ENCODE peak calls at places on chromosomes 1 and 21, in four cellular contexts. One of them, this sample, is unnamed.

GRCh38 chr1:150688786-150689185 is 8.2 kb downstream of the GOLPH3L start:
- DNase-seq in left lung: no peak
- DNase-seq in fibroblast of lung: no peak
- DNase-seq in bronchial epithelial cell: no peak
- DNase-seq in this sample: no peak

GRCh38 chr21:38048241-38048640 is 132.0 kb upstream of the KCNJ6 start:
- DNase-seq in fibroblast of lung: no peak
- DNase-seq in left lung: no peak
- DNase-seq in bronchial epithelial cell: no peak
- DNase-seq in this sample: no peak

GRCh38 chr21:42513151-42513984 is at the start of gene SLC37A1:
- DNase-seq in left lung: no peak
- DNase-seq in bronchial epithelial cell: no peak
- DNase-seq in fibroblast of lung: no peak
- DNase-seq in this sample: peak; percentile 76

GRCh38 chr1:31054349-31054748 is 11.2 kb downstream of the PUM1 start:
- DNase-seq in fibroblast of lung: no peak
- DNase-seq in left lung: no peak
- DNase-seq in bronchial epithelial cell: no peak
- DNase-seq in this sample: no peak

GRCh38 chr1:31064115-31064514 is 1.4 kb downstream of the PUM1 start:
- DNase-seq in fibroblast of lung: no peak
- DNase-seq in bronchial epithelial cell: peak; percentile 5
- DNase-seq in left lung: no peak
- DNase-seq in this sample: no peak

GRCh38 chr1:173666646-173667045 is 3.0 kb downstream of the ANKRD45 start:
- DNase-seq in bronchial epithelial cell: peak; percentile 79
- DNase-seq in fibroblast of lung: peak; percentile 6
- DNase-seq in left lung: no peak
- DNase-seq in this sample: no peak

GRCh38 chr1:20137055-20137454 is 2.1 kb upstream of the PLA2G2F start:
- DNase-seq in bronchial epithelial cell: peak; percentile 79
- DNase-seq in fibroblast of lung: no peak
- DNase-seq in left lung: peak; percentile 34
- DNase-seq in this sample: no peak

GRCh38 chr1:62068978-62069377 is 125.7 kb upstream of the L1TD1 start:
- DNase-seq in left lung: no peak
- DNase-seq in fibroblast of lung: peak; percentile 39
- DNase-seq in bronchial epithelial cell: peak; percentile 81
- DNase-seq in this sample: no peak

GRCh38 chr1:32272557-32273388 is 19.1 kb upstream of the HDAC1 start:
- DNase-seq in fibroblast of lung: no peak
- DNase-seq in left lung: no peak
- DNase-seq in bronchial epithelial cell: no peak
- DNase-seq in this sample: no peak

GRCh38 chr1:112436384-112437156 is 40.6 kb downstream of the CTTNBP2NL start:
- DNase-seq in left lung: no peak
- DNase-seq in bronchial epithelial cell: no peak
- DNase-seq in fibroblast of lung: no peak
- DNase-seq in this sample: no peak

GRCh38 chr1:111841746-111842145 is 86.0 kb downstream of the DDX20 start:
- DNase-seq in bronchial epithelial cell: no peak
- DNase-seq in fibroblast of lung: no peak
- DNase-seq in left lung: no peak
- DNase-seq in this sample: no peak

GRCh38 chr21:46320331-46320801 is 3.3 kb downstream of the C21orf58 start:
- DNase-seq in bronchial epithelial cell: no peak
- DNase-seq in fibroblast of lung: no peak
- DNase-seq in left lung: no peak
- DNase-seq in this sample: no peak

GRCh38 chr1:218468707-218469106 is 123.6 kb downstream of the TGFB2 start:
- DNase-seq in fibroblast of lung: no peak
- DNase-seq in left lung: no peak
- DNase-seq in bronchial epithelial cell: no peak
- DNase-seq in this sample: no peak

GRCh38 chr1:204031098-204031710 is 41.7 kb upstream of the SOX13 start:
- DNase-seq in fibroblast of lung: no peak
- DNase-seq in left lung: no peak
- DNase-seq in bronchial epithelial cell: no peak
- DNase-seq in this sample: no peak

GRCh38 chr1:26838474-26839338 is 12.2 kb downstream of the ZDHHC18 start:
- DNase-seq in left lung: no peak
- DNase-seq in bronchial epithelial cell: no peak
- DNase-seq in fibroblast of lung: no peak
- DNase-seq in this sample: peak; percentile 85

DNA sequence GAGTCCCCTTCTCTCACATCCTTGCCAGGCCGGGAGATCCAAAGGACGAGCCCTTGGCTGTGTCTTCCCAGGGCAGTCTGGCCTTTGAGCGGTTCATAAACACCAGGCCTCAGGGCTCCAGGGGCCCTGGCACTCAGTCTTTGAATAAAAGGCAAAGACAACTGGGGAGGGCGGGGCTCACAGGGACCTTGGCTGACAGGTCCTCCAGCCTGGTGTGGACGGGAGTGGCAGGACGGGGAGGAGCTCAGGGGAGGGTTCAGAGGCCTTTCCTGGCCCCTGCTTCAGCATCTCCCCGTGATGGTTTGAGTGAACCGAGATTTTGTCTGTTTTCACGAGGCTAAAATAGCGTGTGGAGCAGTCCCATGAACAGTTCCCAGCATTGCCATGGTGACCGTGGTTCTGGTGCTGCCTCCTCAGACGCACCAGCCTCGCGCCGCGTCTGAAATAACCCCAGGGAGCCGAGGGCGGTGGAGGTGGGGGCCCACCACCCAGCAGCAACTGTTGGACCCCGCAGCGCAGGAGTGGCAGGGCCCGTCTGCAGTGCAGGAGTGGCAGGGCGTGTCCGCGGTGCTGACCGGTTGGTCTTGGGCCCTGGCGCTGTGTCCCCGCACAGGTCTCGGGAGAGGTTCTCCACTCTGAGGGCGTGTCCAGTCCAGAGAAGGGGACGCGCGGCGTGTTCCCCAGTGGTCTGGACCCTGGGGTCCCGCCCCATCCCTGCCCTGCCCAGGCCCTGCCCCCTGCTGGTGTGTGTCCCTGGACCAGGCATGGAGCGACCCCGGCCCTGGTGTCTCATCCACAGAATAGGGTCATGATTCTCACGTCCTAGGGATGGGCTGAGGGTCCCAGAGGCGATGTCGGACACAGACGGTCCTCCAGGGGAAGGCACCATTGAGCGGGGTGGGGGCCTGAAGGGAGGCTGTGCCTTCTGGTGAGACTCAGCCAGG is 7.1 kb upstream of the PRKCZ start:
- DNase-seq in left lung: no peak
- DNase-seq in bronchial epithelial cell: no peak
- DNase-seq in fibroblast of lung: no peak
- DNase-seq in this sample: no peak
- TF ChIP-seq CTCF in left lung: no peak
- TF ChIP-seq CTCF in bronchial epithelial cell: no peak
- TF ChIP-seq CTCF in fibroblast of lung: no peak
- TF ChIP-seq CTCF in this sample: no peak

DNA sequence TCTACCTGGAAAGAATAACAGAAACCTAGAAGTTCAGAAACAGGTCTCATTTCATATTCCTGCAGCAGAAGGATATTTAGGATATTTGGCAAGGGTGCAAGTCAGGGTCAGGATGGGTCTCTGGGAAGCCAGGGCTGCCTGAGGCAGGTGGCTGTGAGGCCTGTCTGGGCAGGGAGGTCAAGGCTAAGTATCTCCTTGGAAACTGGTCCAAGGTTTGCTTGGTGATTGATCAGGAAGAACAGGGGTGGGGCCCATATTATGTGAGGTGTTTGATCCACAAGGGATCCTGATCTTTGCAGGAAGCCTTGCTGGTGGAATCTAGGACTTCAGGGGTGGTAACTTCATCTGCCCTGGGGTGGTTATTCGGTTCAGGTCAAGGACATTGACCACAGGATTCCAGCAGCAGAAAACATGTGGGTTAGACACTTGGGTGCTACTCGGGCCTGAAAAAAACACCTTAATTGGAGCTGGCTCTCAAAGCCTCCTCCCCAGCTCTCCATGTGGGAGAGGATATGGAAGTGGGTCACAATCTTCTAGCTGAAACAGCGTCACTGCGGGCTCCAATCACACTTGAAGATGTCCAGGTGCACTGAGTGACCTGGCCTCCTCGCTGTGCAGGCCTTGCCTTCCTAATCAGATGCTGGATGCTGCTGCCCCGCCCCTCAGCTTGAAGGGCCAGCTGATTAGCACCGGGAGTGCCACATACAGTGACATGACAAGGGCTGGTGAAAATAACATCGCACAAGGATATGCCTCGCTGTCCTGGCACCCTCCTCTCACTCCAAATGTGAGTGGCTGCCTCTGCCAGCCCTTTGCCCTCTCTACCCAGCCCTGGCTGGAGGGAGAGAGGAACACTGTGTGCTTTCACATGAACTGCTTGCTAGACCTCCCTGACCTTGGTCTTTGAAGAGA is 8.7 kb downstream of the CTNNBIP1 start:
- DNase-seq in fibroblast of lung: no peak
- DNase-seq in bronchial epithelial cell: no peak
- DNase-seq in left lung: peak; percentile 85
- DNase-seq in this sample: no peak
- TF ChIP-seq CTCF in fibroblast of lung: no peak
- TF ChIP-seq CTCF in bronchial epithelial cell: no peak
- TF ChIP-seq CTCF in left lung: no peak
- TF ChIP-seq CTCF in this sample: no peak

DNA sequence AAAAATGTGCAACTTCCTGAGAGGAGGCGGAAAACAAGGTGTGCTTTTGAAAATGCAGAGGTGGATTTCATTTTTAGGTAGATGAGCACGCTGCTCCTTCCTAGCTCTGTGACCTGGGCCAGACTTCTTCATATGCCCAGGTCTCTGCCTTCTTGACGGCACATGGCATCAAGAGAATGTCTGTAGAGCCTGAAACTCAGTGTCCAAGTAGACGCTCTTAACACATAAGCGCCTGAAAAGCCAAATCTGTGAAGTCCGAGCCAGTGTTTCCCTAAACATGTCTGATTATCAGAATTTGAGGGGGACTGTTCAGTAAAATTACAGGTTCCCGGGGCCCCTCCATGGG is 25.7 kb downstream of the FHAD1 start:
- DNase-seq in left lung: no peak
- DNase-seq in bronchial epithelial cell: no peak
- DNase-seq in fibroblast of lung: no peak
- DNase-seq in this sample: no peak
- TF ChIP-seq CTCF in left lung: no peak
- TF ChIP-seq CTCF in bronchial epithelial cell: no peak
- TF ChIP-seq CTCF in fibroblast of lung: no peak
- TF ChIP-seq CTCF in this sample: no peak

DNA sequence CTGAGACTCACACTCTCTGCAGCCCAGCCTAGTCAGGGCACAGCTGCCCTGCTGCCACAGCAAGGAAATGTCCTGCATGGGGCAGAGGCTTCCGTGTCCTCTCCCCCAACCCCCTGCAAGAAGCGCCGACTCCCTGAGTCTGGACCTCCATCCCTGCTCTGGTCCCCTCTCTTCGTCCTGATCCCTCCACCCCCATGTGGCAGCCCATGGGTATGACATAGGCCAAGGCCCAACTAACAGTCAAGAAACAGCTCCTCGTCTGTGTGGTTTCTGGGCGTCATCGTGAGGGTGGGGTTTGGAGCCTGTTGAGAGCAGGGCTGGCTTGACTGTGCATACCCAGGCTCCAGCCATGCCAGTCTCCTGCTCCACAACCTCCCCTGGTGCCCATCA is 19.5 kb downstream of the FAAH start:
- DNase-seq in bronchial epithelial cell: no peak
- DNase-seq in fibroblast of lung: no peak
- DNase-seq in left lung: no peak
- DNase-seq in this sample: peak; percentile 63
- TF ChIP-seq CTCF in bronchial epithelial cell: peak; percentile 22
- TF ChIP-seq CTCF in fibroblast of lung: peak; percentile 39
- TF ChIP-seq CTCF in left lung: no peak
- TF ChIP-seq CTCF in this sample: peak; percentile 3

DNA sequence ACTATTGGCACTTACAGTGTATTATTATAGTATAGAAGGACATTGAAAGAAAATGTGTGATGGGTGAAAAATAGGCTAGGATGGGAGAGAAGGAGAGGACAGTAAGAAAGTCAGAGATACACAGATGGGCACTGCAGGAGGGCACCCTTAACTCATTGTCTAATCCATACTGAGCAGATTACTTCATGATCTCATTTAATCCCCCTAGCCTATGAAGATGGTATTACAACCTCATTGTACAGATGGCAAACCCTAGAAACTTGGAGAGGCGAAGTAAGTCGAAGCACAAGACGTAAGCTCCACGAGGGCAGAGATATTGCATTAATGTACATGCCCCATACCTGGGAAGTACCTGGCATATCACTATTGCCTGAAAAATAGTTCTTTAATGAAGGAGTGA is 346.9 kb upstream of the DAB1 start:
- DNase-seq in left lung: no peak
- DNase-seq in bronchial epithelial cell: peak; percentile 27
- DNase-seq in fibroblast of lung: peak; percentile 3
- DNase-seq in this sample: no peak
- TF ChIP-seq CTCF in left lung: no peak
- TF ChIP-seq CTCF in bronchial epithelial cell: peak; percentile 27
- TF ChIP-seq CTCF in fibroblast of lung: peak; percentile 42
- TF ChIP-seq CTCF in this sample: no peak

This sample was measured in GM13976.